ENCODE peak calls at places on chromosomes 2 and 18, in nine cellular contexts. E is GM23338, P is HCT116, D is GM23248, O is MM.1S, N is PC-3, X is hepatocyte, S is PC-9, R is SK-N-SH. L is an unnamed sample.

GRCh38 chr18:24770625-24771024 is 310.2 kb downstream of the HRH4 start:
- DNase-seq in R (no peak), X (no peak), D (peak; percentile 36), N (no peak), O (no peak), S (no peak), E (no peak), P (no peak), L (no peak)

GRCh38 chr2:79630060-79630459 is 117.2 kb downstream of the CTNNA2 start:
- DNase-seq in E (peak; percentile 21), N (peak; percentile 4), X (peak; percentile 14), R (no peak), S (no peak), D (peak; percentile 10), P (no peak), O (no peak), L (peak; percentile 45)

GRCh38 chr18:77865853-77866252 is 616.2 kb downstream of the GALR1 start:
- DNase-seq in S (no peak), P (no peak), D (no peak), E (no peak), R (no peak), X (no peak), O (no peak), N (no peak), L (no peak)

GRCh38 chr2:101580528-101580927 is 105.6 kb upstream of the RFX8 start:
- DNase-seq in N (no peak), E (no peak), O (no peak), R (no peak), P (no peak), D (no peak), X (no peak), S (no peak), L (no peak)

GRCh38 chr2:170258382-170258781 is 80.4 kb downstream of the MYO3B start:
- DNase-seq in N (peak; percentile 48), S (no peak), R (no peak), O (no peak), E (no peak), P (no peak), X (no peak), D (peak; percentile 4), L (no peak)

GRCh38 chr2:10452334-10452733 is 4.2 kb upstream of the ODC1 start:
- DNase-seq in S (peak; percentile 96), X (peak; percentile 63), O (no peak), D (peak; percentile 94), N (peak; percentile 99), E (no peak), P (no peak), R (peak; percentile 80), L (no peak)

GRCh38 chr18:78901923-78902794 is 77.5 kb upstream of the SALL3 start:
- DNase-seq in O (no peak), R (no peak), E (no peak), S (no peak), P (no peak), X (no peak), D (no peak), N (no peak), L (no peak)

GRCh38 chr2:63665091-63665490 is 76.3 kb downstream of the MDH1 start:
- DNase-seq in P (no peak), O (no peak), D (peak; percentile 37), R (no peak), X (no peak), E (no peak), S (no peak), N (no peak), L (no peak)

GRCh38 chr2:191171708-191172355 is 21.0 kb upstream of the STAT4 start:
- DNase-seq in O (no peak), E (peak; percentile 21), N (peak; percentile 97), P (no peak), S (peak; percentile 85), R (no peak), X (peak; percentile 26), D (peak; percentile 97), L (no peak)

GRCh38 chr2:227817940-227818568 is 4.4 kb downstream of the CCL20 start:
- DNase-seq in E (peak; percentile 27), D (peak; percentile 100), N (peak; percentile 99), P (peak; percentile 99), S (peak; percentile 100), O (no peak), R (peak; percentile 4), X (peak; percentile 93), L (no peak)

GRCh38 chr2:74100254-74101216 is 47.2 kb downstream of the BOLA3 start:
- DNase-seq in S (no peak), R (no peak), O (no peak), D (no peak), N (no peak), P (no peak), E (no peak), X (no peak), L (no peak)

GRCh38 chr2:121694398-121695178 is 42.1 kb downstream of the NIFK start:
- DNase-seq in R (no peak), S (no peak), D (peak; percentile 62), E (no peak), X (no peak), P (no peak), N (peak; percentile 43), O (no peak), L (peak; percentile 53)

DNA sequence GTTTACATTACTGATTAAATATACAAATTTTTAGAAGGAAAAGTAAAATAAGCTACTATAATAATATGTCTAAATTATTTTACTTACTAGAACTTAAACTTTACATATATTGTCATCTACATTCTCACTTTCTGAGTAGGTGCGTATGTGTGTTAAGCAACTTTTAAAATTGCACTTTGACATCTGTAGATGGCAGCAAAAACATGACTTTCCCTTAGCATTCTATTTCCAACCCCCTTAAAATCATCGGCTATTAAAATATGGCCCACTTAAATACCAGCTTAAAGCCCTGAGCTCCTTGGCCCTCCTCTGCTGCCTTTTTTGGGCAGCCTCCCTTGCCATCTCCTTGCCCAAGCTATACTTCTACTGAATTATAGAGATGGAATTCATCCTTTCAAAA is 78.0 kb downstream of the UPP2 start:
- DNase-seq in R (no peak), N (peak; percentile 45), P (peak; percentile 13), S (no peak), D (peak; percentile 49), O (no peak), X (no peak), E (peak; percentile 26), L (peak; percentile 52)
- H3K4me3 ChIP-seq in R (no peak overlapping the region), N (no peak overlapping the region), P (no peak overlapping the region), S (no peak overlapping the region), D (no peak overlapping the region), O (no peak overlapping the region), X (no peak overlapping the region), E (no peak overlapping the region), L (no peak overlapping the region)

DNA sequence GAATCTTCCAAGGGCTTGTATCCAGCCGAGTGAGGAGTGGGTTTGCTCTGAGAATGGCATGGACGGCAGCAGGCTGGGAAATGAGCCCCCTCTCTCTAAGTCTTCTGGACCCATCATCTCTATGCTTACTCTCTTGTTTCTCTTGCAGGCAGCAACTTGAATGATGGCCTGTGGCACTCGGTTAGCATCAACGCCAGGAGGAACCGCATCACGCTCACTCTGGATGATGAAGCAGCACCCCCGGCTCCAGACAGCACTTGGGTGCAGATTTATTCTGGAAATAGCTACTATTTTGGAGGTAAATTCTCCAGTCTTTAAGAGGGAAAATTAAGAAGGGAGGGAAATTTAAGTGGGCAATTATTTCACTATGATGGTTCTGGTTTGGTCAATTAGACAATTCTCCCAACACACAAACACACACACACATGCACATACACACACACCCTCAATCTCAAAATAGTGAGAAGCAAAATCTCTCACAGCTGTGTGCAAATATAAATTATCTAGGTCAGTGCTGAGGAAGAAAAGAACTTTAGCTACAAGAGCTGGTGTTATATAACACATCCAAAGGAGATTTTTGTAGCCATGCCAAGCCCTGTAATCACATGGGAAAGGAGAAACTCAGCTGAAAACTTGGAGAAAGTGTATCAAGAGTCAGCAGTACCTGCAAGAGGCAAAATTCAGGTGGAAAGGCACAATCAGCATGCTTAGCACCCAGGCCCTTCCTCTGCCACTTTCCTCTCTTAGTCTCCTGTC is 499.2 kb downstream of the CNTNAP5 start:
- DNase-seq in N (no peak), O (no peak), R (no peak), X (no peak), D (no peak), P (no peak), S (no peak), E (no peak), L (no peak)
- H3K9me2 ChIP-seq in N (no peaks in the 10 kb centered on the region), O (no peaks in the 10 kb centered on the region), R (no peaks in the 10 kb centered on the region), X (no peaks in the 10 kb centered on the region), D (no peaks in the 10 kb centered on the region), P (no peaks in the 10 kb centered on the region), S (no peaks in the 10 kb centered on the region), E (peaks cover 18% of the 10 kb centered on the region), L (no peaks in the 10 kb centered on the region)

GRCh38 chr2:39667881-39668276 is 2.2 kb downstream of the TMEM178A start:
- DNase-seq in N (no peak), S (no peak), E (no peak), P (no peak), X (no peak), O (no peak), R (no peak), D (no peak), L (no peak)
- H3K27me3 ChIP-seq in N (peaks cover 19% of the 10 kb centered on the region), S (peaks cover 4% of the 10 kb centered on the region), E (peaks cover 43% of the 10 kb centered on the region), P (peaks cover 14% of the 10 kb centered on the region), X (peaks cover 67% of the 10 kb centered on the region), O (no peaks in the 10 kb centered on the region), R (peaks cover 39% of the 10 kb centered on the region), D (peaks cover 84% of the 10 kb centered on the region), L (no peaks in the 10 kb centered on the region)

DNA sequence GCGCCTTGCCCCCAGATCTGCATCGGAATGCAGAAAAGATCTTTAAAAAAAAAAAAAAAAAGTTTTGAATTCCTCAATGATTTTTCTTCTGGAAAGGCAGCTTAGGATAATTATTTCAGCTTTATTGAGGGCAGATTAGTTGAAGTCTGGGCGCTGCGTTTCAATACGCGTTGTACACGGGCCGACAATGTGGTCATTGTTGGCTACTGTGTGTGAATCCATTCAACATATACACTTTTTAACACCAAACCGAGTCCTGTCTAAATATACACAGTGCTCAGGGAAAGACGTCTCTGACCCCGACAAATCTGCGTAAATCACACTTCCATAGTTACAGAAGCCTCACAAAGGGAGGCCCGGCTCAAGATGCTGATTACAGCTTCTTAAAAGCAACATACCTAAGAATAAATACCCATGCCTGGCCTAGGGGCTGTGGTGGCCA is 1.4 kb upstream of the SIX3 start:
- DNase-seq in D (no peak), S (no peak), N (no peak), R (no peak), X (no peak), O (no peak), E (no peak), P (no peak), L (no peak)
- H3K4me3 ChIP-seq in D (no peak overlapping the region), S (peak overlapping the region; percentile 88), N (no peak overlapping the region), R (no peak overlapping the region), X (no peak overlapping the region), O (no peak overlapping the region), E (peak overlapping the region; percentile 66), P (no peak overlapping the region), L (no peak overlapping the region)

DNA sequence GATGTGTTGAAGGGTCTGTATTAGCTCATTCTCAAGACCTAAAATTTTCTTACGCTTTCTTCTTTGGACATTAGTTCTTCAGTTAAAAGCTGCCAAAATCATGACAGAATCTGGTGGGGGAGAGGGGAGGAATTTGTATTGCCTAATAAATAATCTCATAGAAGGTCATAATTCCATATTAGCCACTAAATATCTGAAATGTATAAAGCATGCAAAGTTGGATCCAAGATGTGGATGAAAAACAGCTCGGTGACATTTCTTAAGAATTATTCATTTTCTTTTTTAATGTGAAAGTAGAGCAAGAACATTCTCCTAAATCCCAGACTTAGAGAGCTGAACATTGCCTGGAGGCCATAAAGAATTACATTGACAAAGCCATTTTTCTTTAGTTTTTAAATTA is 120.1 kb downstream of the MMADHC start:
- DNase-seq in N (no peak), R (no peak), S (no peak), X (no peak), D (peak; percentile 16), P (no peak), O (no peak), E (no peak), L (no peak)
- H3K9me2 ChIP-seq in N (no peaks in the 10 kb centered on the region), R (no peaks in the 10 kb centered on the region), S (no peaks in the 10 kb centered on the region), X (no peaks in the 10 kb centered on the region), D (no peaks in the 10 kb centered on the region), P (no peaks in the 10 kb centered on the region), O (no peaks in the 10 kb centered on the region), E (peaks cover 4% of the 10 kb centered on the region), L (no peaks in the 10 kb centered on the region)

L was measured in Karpas-422.